ENCODE peak calls at places on chromosomes 7 and 10, in nine cellular contexts. B, L, G, C, F, E, A, S and P are unnamed samples.

GRCh38 chr10:806451-807162 is 117.1 kb upstream of the DIP2C start:
- DNase-seq in B (no peak), L (no peak), G (no peak), C (no peak), F (no peak), E (no peak), A (no peak), S (no peak), P (no peak)

GRCh38 chr10:121781101-121781500 is 146.7 kb downstream of the ATE1 start:
- DNase-seq in B (no peak), L (no peak), G (no peak), C (no peak), F (no peak), E (peak), A (no peak), S (no peak), P (no peak)

GRCh38 chr10:17835688-17836087 is 26.5 kb downstream of the MRC1 start:
- DNase-seq in B (peak), L (peak), G (no peak), C (no peak), F (no peak), E (peak), A (no peak), S (no peak), P (no peak)

GRCh38 chr7:11313801-11314200 is 340.1 kb downstream of the PHF14 start:
- DNase-seq in B (no peak), L (no peak), G (no peak), C (no peak), F (no peak), E (no peak), A (no peak), S (no peak), P (no peak)

GRCh38 chr10:112732277-112732891 is 217.7 kb upstream of the TCF7L2 start:
- DNase-seq in B (peak), L (peak), G (no peak), C (no peak), F (no peak), E (peak), A (peak), S (no peak), P (no peak)

GRCh38 chr7:90594791-90595317 is 1.3 kb upstream of the CDK14 start:
- DNase-seq in B (peak), L (peak), G (no peak), C (no peak), F (peak), E (peak), A (peak), S (no peak), P (no peak)

GRCh38 chr10:94403034-94403822 is 887 bp downstream of the TBC1D12 start:
- DNase-seq in B (peak), L (peak), G (peak), C (peak), F (peak), E (peak), A (peak), S (peak), P (no peak)

GRCh38 chr10:83229991-83230390 is 909.3 kb upstream of the GHITM start:
- DNase-seq in B (no peak), L (no peak), G (no peak), C (no peak), F (no peak), E (no peak), A (no peak), S (no peak), P (no peak)

GRCh38 chr7:41996381-41997035 is 240.5 kb downstream of the GLI3 start:
- DNase-seq in B (peak), L (peak), G (no peak), C (no peak), F (no peak), E (no peak), A (no peak), S (no peak), P (no peak)

GRCh38 chr7:38248069-38248567 is 25.3 kb downstream of the TARP start:
- DNase-seq in B (no peak), L (no peak), G (no peak), C (no peak), F (no peak), E (no peak), A (no peak), S (no peak), P (no peak)

GRCh38 chr7:151083071-151083823 is at the start of gene TMUB1:
- DNase-seq in B (peak), L (peak), G (no peak), C (peak), F (peak), E (peak), A (peak), S (peak), P (peak)

GRCh38 chr10:127547997-127548396 is 1.1 kb upstream of the NPS start:
- DNase-seq in B (no peak), L (no peak), G (no peak), C (no peak), F (no peak), E (no peak), A (no peak), S (no peak), P (no peak)

GRCh38 chr10:86966008-86966654 is 2.2 kb upstream of the ADIRF start:
- DNase-seq in B (no peak), L (no peak), G (peak), C (peak), F (no peak), E (no peak), A (no peak), S (no peak), P (no peak)

GRCh38 chr10:102545997-102546396 is 42.2 kb downstream of the SUFU start:
- DNase-seq in B (no peak), L (peak), G (no peak), C (peak), F (no peak), E (no peak), A (no peak), S (no peak), P (no peak)

GRCh38 chr10:58362026-58362799 is 23.0 kb upstream of the TFAM start:
- DNase-seq in B (no peak), L (no peak), G (no peak), C (no peak), F (no peak), E (no peak), A (no peak), S (no peak), P (no peak)

GRCh38 chr10:21488246-21488953 is 37.1 kb downstream of the SKIDA1 start:
- DNase-seq in B (peak), L (no peak), G (no peak), C (no peak), F (no peak), E (no peak), A (no peak), S (no peak), P (peak)

GRCh38 chr7:130593033-130593432 is 75.5 kb downstream of the COPG2 start:
- DNase-seq in B (peak), L (no peak), G (no peak), C (no peak), F (no peak), E (no peak), A (no peak), S (no peak), P (no peak)

GRCh38 chr10:20085115-20085514 is 268.9 kb downstream of the PLXDC2 start:
- DNase-seq in B (no peak), L (no peak), G (no peak), C (no peak), F (no peak), E (peak), A (no peak), S (no peak), P (no peak)

GRCh38 chr10:24894309-24894708 is 58.1 kb downstream of the PRTFDC1 start:
- DNase-seq in B (peak), L (peak), G (no peak), C (no peak), F (no peak), E (no peak), A (no peak), S (no peak), P (no peak)

GRCh38 chr7:938546-939185 is 15.8 kb downstream of the ADAP1 start:
- DNase-seq in B (no peak), L (no peak), G (no peak), C (peak), F (no peak), E (no peak), A (no peak), S (no peak), P (no peak)

GRCh38 chr7:151245360-151246160 is 2.9 kb downstream of the SMARCD3 start:
- DNase-seq in B (no peak), L (peak), G (no peak), C (peak), F (peak), E (peak), A (no peak), S (peak), P (no peak)